ENCODE peak calls at places on chromosome 2, in four cellular contexts. X is HFF-Myc, J is upper lobe of right lung, U is fibroblast of mammary gland. N is an unnamed sample.
A peak's percentile ranks its signal among the peaks of the same experiment; 100 is the strongest.

GRCh38 chr2:9753665-9754531 is 89.4 kb upstream of the TAF1B start:
- DNase-seq in X (no peak), J (peak; percentile 66), U (no peak), N (peak; percentile 82)

GRCh38 chr2:65604246-65604645 is 171.8 kb upstream of the SPRED2 start:
- DNase-seq in X (no peak), J (no peak), U (peak; percentile 35), N (no peak)

GRCh38 chr2:5123597-5124196 is 568.5 kb upstream of the SOX11 start:
- DNase-seq in X (no peak), J (no peak), U (no peak), N (no peak)

GRCh38 chr2:211766689-211767088 is 771.9 kb downstream of the ERBB4 start:
- DNase-seq in X (no peak), J (peak; percentile 66), U (no peak), N (no peak)

GRCh38 chr2:5788447-5788846 is 96.3 kb downstream of the SOX11 start:
- DNase-seq in X (no peak), J (no peak), U (no peak), N (no peak)

GRCh38 chr2:2889646-2890045 is 488.0 kb downstream of the EIPR1 start:
- DNase-seq in X (no peak), J (no peak), U (no peak), N (no peak)

GRCh38 chr2:8628870-8629209 is 53.0 kb upstream of the ID2 start:
- DNase-seq in X (no peak), J (no peak), U (no peak), N (peak; percentile 48)

GRCh38 chr2:120937736-120938131 is 202.1 kb downstream of the GLI2 start:
- DNase-seq in X (no peak), J (no peak), U (peak; percentile 54), N (no peak)

GRCh38 chr2:169507698-169508097 is 1.8 kb upstream of the KLHL41 start:
- DNase-seq in X (peak; percentile 16), J (no peak), U (peak; percentile 75), N (no peak)

GRCh38 chr2:96903318-96903717 is 33.4 kb upstream of the SEMA4C start:
- DNase-seq in X (no peak), J (no peak), U (no peak), N (no peak)

GRCh38 chr2:172836386-172837200 is 100.9 kb downstream of the RAPGEF4 start:
- DNase-seq in X (peak; percentile 52), J (no peak), U (peak; percentile 65), N (peak; percentile 8)

GRCh38 chr2:72669121-72669520 is 156.7 kb downstream of the EXOC6B start:
- DNase-seq in X (no peak), J (no peak), U (peak; percentile 82), N (no peak)

GRCh38 chr2:136005462-136006205 is 20.2 kb upstream of the DARS1 start:
- DNase-seq in X (no peak), J (no peak), U (no peak), N (peak; percentile 76)

GRCh38 chr2:74063486-74063885 is 78.8 kb downstream of the TET3 start:
- DNase-seq in X (no peak), J (no peak), U (peak; percentile 23), N (no peak)

GRCh38 chr2:203783496-203784203 is 77.2 kb downstream of the CD28 start:
- DNase-seq in X (no peak), J (no peak), U (peak; percentile 49), N (no peak)

GRCh38 chr2:8573234-8573941 is 108.5 kb upstream of the ID2 start:
- DNase-seq in X (no peak), J (peak; percentile 46), U (no peak), N (no peak)

GRCh38 chr2:238097201-238097987 is 2.7 kb upstream of the ESPNL start:
- DNase-seq in X (no peak), J (peak; percentile 59), U (no peak), N (no peak)

GRCh38 chr2:65129276-65129612 is 662 bp downstream of the RAB1A start:
- DNase-seq in X (no peak), J (no peak), U (no peak), N (no peak)

GRCh38 chr2:152432206-152432653 is 97.3 kb downstream of the FMNL2 start:
- DNase-seq in X (peak; percentile 69), J (no peak), U (peak; percentile 98), N (no peak)

GRCh38 chr2:41965886-41966285 is 81.9 kb upstream of the PKDCC start:
- DNase-seq in X (no peak), J (no peak), U (peak; percentile 76), N (no peak)

GRCh38 chr2:62895632-62896009 is 155.0 kb upstream of the OTX1 start:
- DNase-seq in X (no peak), J (no peak), U (peak; percentile 64), N (no peak)

GRCh38 chr2:190911813-190912212 is 31.2 kb downstream of the GLS start:
- DNase-seq in X (peak; percentile 12), J (no peak), U (peak; percentile 22), N (peak; percentile 38)

GRCh38 chr2:180559038-180559437 is 421.4 kb upstream of the UBE2E3 start:
- DNase-seq in X (no peak), J (no peak), U (no peak), N (no peak)

GRCh38 chr2:220015576-220015975 is 388.1 kb downstream of the SLC4A3 start:
- DNase-seq in X (no peak), J (no peak), U (no peak), N (no peak)

GRCh38 chr2:241958818-241959545 is 89.5 kb downstream of the RTP5 start:
- DNase-seq in X (no peak), J (no peak), U (no peak), N (no peak)

GRCh38 chr2:383173-383572 is 95.3 kb upstream of the ALKAL2 start:
- DNase-seq in X (no peak), J (no peak), U (no peak), N (no peak)

GRCh38 chr2:208369091-208369490 is 37.5 kb upstream of the PTH2R start:
- DNase-seq in X (no peak), J (no peak), U (peak; percentile 52), N (no peak)

GRCh38 chr2:237923507-237924163 is 43.2 kb upstream of the UBE2F start:
- DNase-seq in X (peak; percentile 79), J (peak; percentile 88), U (peak; percentile 71), N (peak; percentile 45)

GRCh38 chr2:199308567-199308966 is 149.2 kb downstream of the SATB2 start:
- DNase-seq in X (no peak), J (no peak), U (no peak), N (no peak)

GRCh38 chr2:122656403-122656802 is 901.0 kb downstream of the TSN start:
- DNase-seq in X (no peak), J (no peak), U (no peak), N (no peak)
- TF ChIP-seq CTCF in X (no peak), J (no peak), U (no peak), N (no peak)

DNA sequence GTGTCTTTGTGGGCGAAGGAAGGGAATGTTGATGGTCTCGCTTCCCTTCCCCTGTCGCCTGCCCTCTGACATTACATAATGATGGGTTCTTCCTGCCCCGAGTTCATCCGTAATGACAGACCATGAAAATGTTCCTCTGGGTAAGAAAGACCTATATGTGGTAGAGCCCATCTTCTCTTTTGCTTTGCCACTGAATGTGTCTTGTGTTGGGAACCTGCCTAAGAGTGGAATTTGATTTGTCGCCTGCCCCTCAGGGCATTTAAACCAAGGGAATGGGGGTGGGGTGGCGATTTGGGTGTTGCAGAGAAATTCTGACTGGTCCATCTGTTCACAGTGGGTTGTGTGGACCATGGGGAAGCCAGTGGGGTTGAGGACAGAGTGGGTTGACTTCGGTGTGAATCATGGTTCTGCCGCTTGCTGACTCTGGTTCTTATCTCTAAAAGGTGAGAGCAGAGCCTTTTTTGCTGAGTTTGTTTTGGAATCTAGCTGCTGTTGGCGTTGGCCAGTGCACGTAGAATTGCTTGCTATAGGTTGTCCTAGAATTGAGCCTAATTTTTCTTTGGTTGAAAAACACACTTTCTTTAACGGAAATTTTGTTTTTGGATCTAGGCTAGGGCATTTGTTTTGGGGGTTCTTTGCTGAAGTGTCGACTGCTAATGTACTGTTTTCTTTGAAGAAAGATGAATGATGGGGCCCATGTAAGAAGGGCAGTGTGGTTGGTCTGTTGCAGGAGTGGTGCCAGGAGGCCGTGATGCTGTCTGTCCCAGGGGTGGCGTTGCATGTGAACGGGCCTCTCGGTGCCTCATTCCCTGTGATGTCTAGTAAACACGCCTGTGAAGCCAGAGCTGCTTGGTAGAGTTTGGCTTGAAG is 1.3 kb downstream of the INPP4A start:
- DNase-seq in X (no peak), J (no peak), U (no peak), N (peak; percentile 34)
- H3K4me3 ChIP-seq in X (peak overlapping the region; percentile 58), J (peak overlapping the region; percentile 78), U (peak overlapping the region; percentile 80), N (peak overlapping the region; percentile 60)

DNA sequence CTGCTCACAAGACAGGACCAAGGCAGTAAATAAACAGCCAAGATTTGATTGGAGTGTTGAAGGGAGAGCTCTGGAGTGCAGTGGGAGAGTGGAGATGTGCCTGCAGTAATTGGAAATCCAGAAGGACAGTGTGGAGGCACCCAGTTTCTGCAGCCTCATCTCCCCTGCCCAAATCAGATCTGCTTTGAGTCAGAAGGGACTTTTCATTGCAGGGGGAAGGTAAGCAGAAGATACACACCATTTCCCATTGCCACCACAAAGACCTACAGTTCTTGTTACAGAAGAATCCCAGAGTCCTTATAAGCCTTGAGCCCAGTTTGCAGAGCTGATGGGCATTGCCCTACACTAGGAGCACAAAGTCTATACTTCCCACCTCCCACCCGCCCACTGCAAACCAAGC is 27.2 kb upstream of the GCFC2 start:
- DNase-seq in X (no peak), J (no peak), U (no peak), N (peak; percentile 21)
- TF ChIP-seq CTCF in X (no peak), J (no peak), U (no peak), N (no peak)

DNA sequence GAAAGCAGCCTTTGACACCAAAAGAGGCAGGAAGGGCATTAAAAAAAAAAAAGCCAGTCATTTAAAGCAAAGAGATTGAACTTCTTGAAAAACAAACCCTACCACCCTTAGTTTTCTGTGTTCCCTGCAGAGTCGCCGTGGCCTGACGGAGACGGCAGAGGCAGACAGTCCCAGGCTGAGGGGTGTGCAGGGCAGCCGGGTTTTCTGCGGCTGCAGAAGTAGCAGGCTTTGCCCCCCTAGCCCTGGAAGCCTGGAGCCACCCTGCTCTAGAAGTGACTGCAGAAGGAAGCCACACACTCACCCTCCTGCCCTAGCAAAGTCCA is 2.8 kb downstream of the INPP5D start:
- DNase-seq in X (no peak), J (peak; percentile 32), U (no peak), N (no peak)
- H3K4me3 ChIP-seq in X (no peak overlapping the region), J (peak overlapping the region; percentile 61), U (no peak overlapping the region), N (peak overlapping the region; percentile 95)

N was measured in GM12865.